ENCODE peak calls at places on chromosomes 13 and 19, in five cellular contexts. One of them, this sample, is unnamed.

GRCh38 chr13:110305001-110305400 is 2.0 kb downstream of the COL4A1 start:
- DNase-seq in Right ventricle myocardium superior: no peak
- DNase-seq in HS-5: no peak
- DNase-seq in stimulated activated CD8-positive, alpha-beta memory T cell treated with anti-CD3 and anti-CD28 coated beads, Interleukin-15, amount 100 ng/mL, for 1 hour: no peak
- DNase-seq in activated naive CD8-positive, alpha-beta T cell treated with anti-CD3 and anti-CD28 coated beads, Interleukin-2, amount 50 U/mL, for 24 hours: no peak
- DNase-seq in this sample: no peak

GRCh38 chr13:106506286-106506685 is 29.2 kb downstream of the EFNB2 start:
- DNase-seq in stimulated activated CD8-positive, alpha-beta memory T cell treated with anti-CD3 and anti-CD28 coated beads, Interleukin-15, amount 100 ng/mL, for 1 hour: no peak
- DNase-seq in activated naive CD8-positive, alpha-beta T cell treated with anti-CD3 and anti-CD28 coated beads, Interleukin-2, amount 50 U/mL, for 24 hours: no peak
- DNase-seq in HS-5: no peak
- DNase-seq in Right ventricle myocardium superior: no peak
- DNase-seq in this sample: no peak

GRCh38 chr19:29429581-29429980 is 96.2 kb upstream of the VSTM2B start:
- DNase-seq in stimulated activated CD8-positive, alpha-beta memory T cell treated with anti-CD3 and anti-CD28 coated beads, Interleukin-15, amount 100 ng/mL, for 1 hour: no peak
- DNase-seq in Right ventricle myocardium superior: no peak
- DNase-seq in HS-5: no peak
- DNase-seq in activated naive CD8-positive, alpha-beta T cell treated with anti-CD3 and anti-CD28 coated beads, Interleukin-2, amount 50 U/mL, for 24 hours: no peak
- DNase-seq in this sample: no peak

GRCh38 chr13:68719815-68720214 is 1387.8 kb upstream of the ATXN8OS start:
- DNase-seq in stimulated activated CD8-positive, alpha-beta memory T cell treated with anti-CD3 and anti-CD28 coated beads, Interleukin-15, amount 100 ng/mL, for 1 hour: no peak
- DNase-seq in activated naive CD8-positive, alpha-beta T cell treated with anti-CD3 and anti-CD28 coated beads, Interleukin-2, amount 50 U/mL, for 24 hours: no peak
- DNase-seq in Right ventricle myocardium superior: no peak
- DNase-seq in HS-5: no peak
- DNase-seq in this sample: no peak

GRCh38 chr19:10586396-10586795 is 716 bp downstream of the AP1M2 start:
- DNase-seq in HS-5: no peak
- DNase-seq in Right ventricle myocardium superior: no peak
- DNase-seq in activated naive CD8-positive, alpha-beta T cell treated with anti-CD3 and anti-CD28 coated beads, Interleukin-2, amount 50 U/mL, for 24 hours: no peak
- DNase-seq in stimulated activated CD8-positive, alpha-beta memory T cell treated with anti-CD3 and anti-CD28 coated beads, Interleukin-15, amount 100 ng/mL, for 1 hour: no peak
- DNase-seq in this sample: no peak

GRCh38 chr19:6753178-6754031 is 13.8 kb downstream of the SH2D3A start:
- DNase-seq in HS-5: no peak
- DNase-seq in stimulated activated CD8-positive, alpha-beta memory T cell treated with anti-CD3 and anti-CD28 coated beads, Interleukin-15, amount 100 ng/mL, for 1 hour: peak
- DNase-seq in Right ventricle myocardium superior: peak
- DNase-seq in activated naive CD8-positive, alpha-beta T cell treated with anti-CD3 and anti-CD28 coated beads, Interleukin-2, amount 50 U/mL, for 24 hours: peak
- DNase-seq in this sample: peak

GRCh38 chr19:42301646-42302204 is at the start of gene PRR19:
- DNase-seq in activated naive CD8-positive, alpha-beta T cell treated with anti-CD3 and anti-CD28 coated beads, Interleukin-2, amount 50 U/mL, for 24 hours: peak
- DNase-seq in stimulated activated CD8-positive, alpha-beta memory T cell treated with anti-CD3 and anti-CD28 coated beads, Interleukin-15, amount 100 ng/mL, for 1 hour: no peak
- DNase-seq in HS-5: no peak
- DNase-seq in Right ventricle myocardium superior: no peak
- DNase-seq in this sample: no peak

GRCh38 chr13:25692156-25692555 is 320.4 kb downstream of the ATP8A2 start:
- DNase-seq in HS-5: no peak
- DNase-seq in activated naive CD8-positive, alpha-beta T cell treated with anti-CD3 and anti-CD28 coated beads, Interleukin-2, amount 50 U/mL, for 24 hours: no peak
- DNase-seq in Right ventricle myocardium superior: no peak
- DNase-seq in stimulated activated CD8-positive, alpha-beta memory T cell treated with anti-CD3 and anti-CD28 coated beads, Interleukin-15, amount 100 ng/mL, for 1 hour: no peak
- DNase-seq in this sample: no peak

GRCh38 chr13:111338841-111339240 is 18.4 kb downstream of the TEX29 start:
- DNase-seq in stimulated activated CD8-positive, alpha-beta memory T cell treated with anti-CD3 and anti-CD28 coated beads, Interleukin-15, amount 100 ng/mL, for 1 hour: no peak
- DNase-seq in Right ventricle myocardium superior: no peak
- DNase-seq in activated naive CD8-positive, alpha-beta T cell treated with anti-CD3 and anti-CD28 coated beads, Interleukin-2, amount 50 U/mL, for 24 hours: no peak
- DNase-seq in HS-5: no peak
- DNase-seq in this sample: no peak

GRCh38 chr19:33675501-33676124 is 53.9 kb downstream of the CHST8 start:
- DNase-seq in Right ventricle myocardium superior: no peak
- DNase-seq in HS-5: no peak
- DNase-seq in stimulated activated CD8-positive, alpha-beta memory T cell treated with anti-CD3 and anti-CD28 coated beads, Interleukin-15, amount 100 ng/mL, for 1 hour: no peak
- DNase-seq in activated naive CD8-positive, alpha-beta T cell treated with anti-CD3 and anti-CD28 coated beads, Interleukin-2, amount 50 U/mL, for 24 hours: no peak
- DNase-seq in this sample: no peak

GRCh38 chr13:31755803-31756212 is 16.5 kb downstream of the RXFP2 start:
- DNase-seq in stimulated activated CD8-positive, alpha-beta memory T cell treated with anti-CD3 and anti-CD28 coated beads, Interleukin-15, amount 100 ng/mL, for 1 hour: no peak
- DNase-seq in activated naive CD8-positive, alpha-beta T cell treated with anti-CD3 and anti-CD28 coated beads, Interleukin-2, amount 50 U/mL, for 24 hours: no peak
- DNase-seq in Right ventricle myocardium superior: no peak
- DNase-seq in HS-5: no peak
- DNase-seq in this sample: no peak

GRCh38 chr19:55305491-55305890 is 19.6 kb downstream of the TMEM150B start:
- DNase-seq in stimulated activated CD8-positive, alpha-beta memory T cell treated with anti-CD3 and anti-CD28 coated beads, Interleukin-15, amount 100 ng/mL, for 1 hour: no peak
- DNase-seq in HS-5: no peak
- DNase-seq in activated naive CD8-positive, alpha-beta T cell treated with anti-CD3 and anti-CD28 coated beads, Interleukin-2, amount 50 U/mL, for 24 hours: peak
- DNase-seq in Right ventricle myocardium superior: no peak
- DNase-seq in this sample: peak

GRCh38 chr19:5171711-5172110 is 168.9 kb downstream of the PTPRS start:
- DNase-seq in stimulated activated CD8-positive, alpha-beta memory T cell treated with anti-CD3 and anti-CD28 coated beads, Interleukin-15, amount 100 ng/mL, for 1 hour: no peak
- DNase-seq in activated naive CD8-positive, alpha-beta T cell treated with anti-CD3 and anti-CD28 coated beads, Interleukin-2, amount 50 U/mL, for 24 hours: no peak
- DNase-seq in Right ventricle myocardium superior: no peak
- DNase-seq in HS-5: no peak
- DNase-seq in this sample: no peak

GRCh38 chr19:12665281-12665573 is 1.3 kb downstream of the MAN2B1 start:
- DNase-seq in activated naive CD8-positive, alpha-beta T cell treated with anti-CD3 and anti-CD28 coated beads, Interleukin-2, amount 50 U/mL, for 24 hours: peak
- DNase-seq in Right ventricle myocardium superior: peak
- DNase-seq in HS-5: no peak
- DNase-seq in stimulated activated CD8-positive, alpha-beta memory T cell treated with anti-CD3 and anti-CD28 coated beads, Interleukin-15, amount 100 ng/mL, for 1 hour: no peak
- DNase-seq in this sample: peak

GRCh38 chr19:35484637-35485036 is 5.6 kb downstream of the KRTDAP start:
- DNase-seq in Right ventricle myocardium superior: no peak
- DNase-seq in stimulated activated CD8-positive, alpha-beta memory T cell treated with anti-CD3 and anti-CD28 coated beads, Interleukin-15, amount 100 ng/mL, for 1 hour: no peak
- DNase-seq in activated naive CD8-positive, alpha-beta T cell treated with anti-CD3 and anti-CD28 coated beads, Interleukin-2, amount 50 U/mL, for 24 hours: no peak
- DNase-seq in HS-5: no peak
- DNase-seq in this sample: no peak

GRCh38 chr13:28273919-28274318 is 135.6 kb downstream of the PAN3 start:
- DNase-seq in stimulated activated CD8-positive, alpha-beta memory T cell treated with anti-CD3 and anti-CD28 coated beads, Interleukin-15, amount 100 ng/mL, for 1 hour: no peak
- DNase-seq in Right ventricle myocardium superior: no peak
- DNase-seq in activated naive CD8-positive, alpha-beta T cell treated with anti-CD3 and anti-CD28 coated beads, Interleukin-2, amount 50 U/mL, for 24 hours: no peak
- DNase-seq in HS-5: no peak
- DNase-seq in this sample: no peak